ENCODE peak calls at places on chromosomes 2 and 18, in six cellular contexts. P is substantia nigra; D is stimulated activated CD4-positive, alpha-beta T cell treated with anti-CD3 and anti-CD28 coated beads, Interleukin-1b, Interleukin-23, amount 100 ng/mL, for 1 hour; R is AG10803; X is AG08396; E is activated CD4-positive, alpha-beta T cell treated with anti-CD3 and anti-CD28 coated beads, Interleukin-2, amount 50 U/mL, for 1 hour. Z is an unnamed sample.

GRCh38 chr2:37623971-37624897 is 47.2 kb downstream of the CDC42EP3 start:
- DNase-seq in P (no peak), D (no peak), R (peak), X (no peak), E (no peak), Z (no peak)

GRCh38 chr18:61896767-61897166 is 4.0 kb upstream of the RNF152 start:
- DNase-seq in P (no peak), D (no peak), R (peak), X (peak), E (no peak), Z (no peak)

GRCh38 chr2:157725856-157726255 is 97.2 kb upstream of the ACVR1C start:
- DNase-seq in P (no peak), D (no peak), R (peak), X (no peak), E (no peak), Z (no peak)

GRCh38 chr2:221943078-221943810 is 355.6 kb downstream of the PAX3 start:
- DNase-seq in P (no peak), D (no peak), R (peak), X (peak), E (no peak), Z (peak)

GRCh38 chr2:18518116-18519111 is 42.0 kb downstream of the RDH14 start:
- DNase-seq in P (no peak), D (no peak), R (peak), X (peak), E (no peak), Z (no peak)

GRCh38 chr2:136122654-136123053 is 4.7 kb upstream of the CXCR4 start:
- DNase-seq in P (no peak), D (no peak), R (no peak), X (no peak), E (no peak), Z (no peak)

GRCh38 chr18:13245481-13246000 is 27.0 kb downstream of the LDLRAD4 start:
- DNase-seq in P (no peak), D (no peak), R (no peak), X (no peak), E (no peak), Z (no peak)

GRCh38 chr18:34207344-34207851 is 17.3 kb downstream of the NOL4 start:
- DNase-seq in P (no peak), D (no peak), R (no peak), X (no peak), E (no peak), Z (no peak)

GRCh38 chr2:80028584-80028983 is 276.0 kb downstream of the LRRTM1 start:
- DNase-seq in P (no peak), D (no peak), R (no peak), X (no peak), E (no peak), Z (no peak)

GRCh38 chr18:9746958-9747357 is 38.9 kb downstream of the RAB31 start:
- DNase-seq in P (no peak), D (no peak), R (no peak), X (no peak), E (no peak), Z (no peak)

GRCh38 chr2:227462463-227462951 is 9.4 kb upstream of the AGFG1 start:
- DNase-seq in P (no peak), D (no peak), R (no peak), X (no peak), E (no peak), Z (no peak)

GRCh38 chr2:120133572-120134244 is 89.5 kb downstream of the TMEM185B start:
- DNase-seq in P (no peak), D (no peak), R (no peak), X (no peak), E (no peak), Z (no peak)

GRCh38 chr18:78554944-78555608 is 424.5 kb upstream of the SALL3 start:
- DNase-seq in P (no peak), D (no peak), R (no peak), X (no peak), E (no peak), Z (no peak)

GRCh38 chr18:67400502-67401117 is 115.9 kb downstream of the DSEL start:
- DNase-seq in P (no peak), D (no peak), R (no peak), X (no peak), E (no peak), Z (no peak)

GRCh38 chr2:118779362-118779761 is 68.1 kb downstream of the EN1 start:
- DNase-seq in P (no peak), D (no peak), R (peak), X (no peak), E (no peak), Z (no peak)

GRCh38 chr2:30334738-30335426 is 103.5 kb downstream of the LBH start:
- DNase-seq in P (no peak), D (no peak), R (no peak), X (no peak), E (no peak), Z (no peak)

GRCh38 chr2:165348441-165348840 is 109.2 kb downstream of the SCN2A start:
- DNase-seq in P (no peak), D (no peak), R (no peak), X (no peak), E (no peak), Z (no peak)

GRCh38 chr2:44178950-44179349 is 10.3 kb downstream of the PPM1B start:
- DNase-seq in P (no peak), D (no peak), R (no peak), X (no peak), E (no peak), Z (no peak)

GRCh38 chr18:49691177-49691608 is 122.1 kb downstream of the ACAA2 start:
- DNase-seq in P (no peak), D (no peak), R (peak), X (peak), E (no peak), Z (no peak)

GRCh38 chr2:233164967-233165366 is 86.5 kb upstream of the ATG16L1 start:
- DNase-seq in P (no peak), D (no peak), R (no peak), X (no peak), E (no peak), Z (no peak)

GRCh38 chr2:227939271-227940027 is 68.0 kb downstream of the DAW1 start:
- DNase-seq in P (peak), D (no peak), R (peak), X (peak), E (no peak), Z (no peak)

GRCh38 chr2:186984966-186985365 is 136.0 kb upstream of the ZSWIM2 start:
- DNase-seq in P (no peak), D (no peak), R (no peak), X (no peak), E (no peak), Z (no peak)

GRCh38 chr2:120935339-120936313 is 200.0 kb downstream of the GLI2 start:
- DNase-seq in P (no peak), D (no peak), R (peak), X (peak), E (no peak), Z (no peak)

GRCh38 chr2:10305254-10305635 is 2.5 kb downstream of the HPCAL1 start:
- DNase-seq in P (no peak), D (no peak), R (peak), X (no peak), E (peak), Z (peak)

GRCh38 chr18:58887613-58887963 is 22.9 kb downstream of the ZNF532 start:
- DNase-seq in P (peak), D (no peak), R (peak), X (no peak), E (no peak), Z (peak)

GRCh38 chr2:158213743-158214142 is 112.1 kb downstream of the UPP2 start:
- DNase-seq in P (no peak), D (no peak), R (no peak), X (no peak), E (no peak), Z (no peak)

GRCh38 chr2:38037325-38037724 is 38.6 kb downstream of the CYP1B1 start:
- DNase-seq in P (no peak), D (no peak), R (peak), X (no peak), E (no peak), Z (no peak)

GRCh38 chr18:10391506-10391905 is 62.9 kb upstream of the APCDD1 start:
- DNase-seq in P (no peak), D (no peak), R (no peak), X (no peak), E (no peak), Z (no peak)

GRCh38 chr18:35933982-35934381 is 38.5 kb upstream of the RMP24 start:
- DNase-seq in P (no peak), D (no peak), R (no peak), X (no peak), E (no peak), Z (no peak)

GRCh38 chr2:127479219-127479825 is 47.0 kb downstream of the IWS1 start:
- DNase-seq in P (no peak), D (no peak), R (peak), X (peak), E (no peak), Z (no peak)

GRCh38 chr18:48919547-48919946 is 31.2 kb downstream of the SMAD7 start:
- DNase-seq in P (no peak), D (no peak), R (no peak), X (no peak), E (no peak), Z (no peak)

GRCh38 chr2:120539937-120540718 is 194.2 kb downstream of the INHBB start:
- DNase-seq in P (no peak), D (no peak), R (peak), X (peak), E (no peak), Z (peak)

GRCh38 chr2:150060341-150060740 is 427.1 kb downstream of the RND3 start:
- DNase-seq in P (no peak), D (no peak), R (peak), X (no peak), E (no peak), Z (no peak)

GRCh38 chr2:226623587-226624368 is 175.8 kb downstream of the IRS1 start:
- DNase-seq in P (no peak), D (no peak), R (no peak), X (no peak), E (no peak), Z (no peak)

GRCh38 chr2:219597552-219598307 is at the start of gene STK11IP:
- DNase-seq in P (peak), D (peak), R (peak), X (peak), E (peak), Z (peak)

GRCh38 chr18:23143059-23143831 is 8.0 kb downstream of the CABLES1 start:
- DNase-seq in P (no peak), D (no peak), R (peak), X (peak), E (no peak), Z (peak)

Z was measured in aorta.